ENCODE peak calls at places on chromosomes 2 and 18, in five cellular contexts. I is NCI-H460, R is cardiac fibroblast, F is T-cell, X is fibroblast of gingiva. Z is an unnamed sample.

GRCh38 chr2:234071664-234072063 is 21.2 kb downstream of the SPP2 start:
- DNase-seq in I (no peak), R (no peak), X (no peak), F (no peak), Z (no peak)

GRCh38 chr18:9925369-9925768 is 11.6 kb downstream of the VAPA start:
- DNase-seq in F (no peak), R (peak; percentile 47), X (peak; percentile 9), I (no peak), Z (no peak)

GRCh38 chr2:127656569-127657231 is 10.7 kb downstream of the GPR17 start:
- DNase-seq in R (no peak), X (no peak), F (no peak), I (no peak), Z (no peak)

GRCh38 chr2:19860022-19860421 is 41.8 kb downstream of the TTC32 start:
- DNase-seq in R (peak; percentile 6), F (no peak), X (peak; percentile 55), I (no peak), Z (peak; percentile 61)

GRCh38 chr2:119694994-119695521 is 16.1 kb downstream of the TMEM177 start:
- DNase-seq in I (peak; percentile 27), F (peak; percentile 22), X (peak; percentile 66), R (peak; percentile 72), Z (peak; percentile 64)

GRCh38 chr2:16756831-16757644 is 91.4 kb upstream of the CYRIA start:
- DNase-seq in X (peak; percentile 36), F (peak; percentile 26), I (peak; percentile 40), R (peak; percentile 79), Z (peak; percentile 78)

GRCh38 chr2:20823917-20824316 is 1.0 kb upstream of the LDAH start:
- DNase-seq in I (no peak), X (no peak), F (no peak), R (no peak), Z (no peak)

GRCh38 chr2:88038263-88039105 is 17.1 kb downstream of the KRCC1 start:
- DNase-seq in F (no peak), X (peak; percentile 93), R (peak; percentile 69), I (peak; percentile 32), Z (no peak)

GRCh38 chr2:43174368-43175186 is 51.8 kb downstream of the ZFP36L2 start:
- DNase-seq in F (peak; percentile 77), R (no peak), X (no peak), I (no peak), Z (no peak)

GRCh38 chr2:216043949-216044348 is 30.6 kb upstream of the MREG start:
- DNase-seq in I (no peak), X (no peak), F (no peak), R (no peak), Z (no peak)

GRCh38 chr2:203549406-203549805 is 14.3 kb upstream of the RAPH1 start:
- DNase-seq in F (no peak), X (peak; percentile 5), R (no peak), I (no peak), Z (no peak)

GRCh38 chr18:36580266-36580665 is 248.5 kb downstream of the TPGS2 start:
- DNase-seq in X (peak; percentile 58), R (peak; percentile 40), I (no peak), F (no peak), Z (no peak)

GRCh38 chr2:219125225-219125885 is 35.3 kb downstream of the NHEJ1 start:
- DNase-seq in F (no peak), X (peak; percentile 95), R (peak; percentile 95), I (no peak), Z (no peak)

GRCh38 chr2:202185816-202186221 is 52.6 kb downstream of the SUMO1 start:
- DNase-seq in I (peak; percentile 41), X (peak; percentile 60), F (no peak), R (peak; percentile 39), Z (no peak)

GRCh38 chr2:203934711-203935438 is 1.7 kb upstream of the ICOS start:
- DNase-seq in R (no peak), I (no peak), X (no peak), F (no peak), Z (no peak)

GRCh38 chr18:57982372-57983021 is 61.5 kb upstream of the NEDD4L start:
- DNase-seq in F (no peak), I (no peak), X (no peak), R (no peak), Z (no peak)

GRCh38 chr2:60303685-60304084 is 249.8 kb downstream of the BCL11A start:
- DNase-seq in R (no peak), F (no peak), I (no peak), X (no peak), Z (no peak)

GRCh38 chr2:200810252-200810650 is 1.5 kb upstream of the BZW1 start:
- DNase-seq in F (no peak), X (peak; percentile 87), I (no peak), R (peak; percentile 88), Z (no peak)

GRCh38 chr2:152298754-152299153 is 36.2 kb upstream of the FMNL2 start:
- DNase-seq in I (peak; percentile 8), F (no peak), R (peak; percentile 12), X (no peak), Z (no peak)

Z was measured in NCI-H510A treated with DMSO at 0.1 percent for 48 hours.